ENCODE peak calls at places on chromosome 1, in nine cellular contexts. One of them, this sample, is unnamed.

GRCh38 chr1:107963009-107963408 is 2.0 kb downstream of the VAV3 start:
- DNase-seq in activated naive CD8-positive, alpha-beta T cell treated with anti-CD3 and anti-CD28 coated beads, Interleukin-2, amount 50 U/mL, for 24 hours: no peak
- DNase-seq in HCEC 1CT: no peak
- DNase-seq in hypothalamus: no peak
- DNase-seq in LHCN-M2: peak
- DNase-seq in adrenal gland: no peak
- DNase-seq in activated T-helper 1 cell treated with anti-CD3 and anti-CD28 coated beads, Interleukin-12 subunit alpha, Interleukin-12 subunit beta, Interleukin-2, Interleukin-4 antibody, amounts not matched to agents 30 ng/mL and 10 ng/mL and 1 ng/mL, durations not matched to agents 14 hours and 24 hours and 36 hours: no peak
- DNase-seq in RWPE1: no peak
- DNase-seq in fibroblast of villous mesenchyme: no peak
- DNase-seq in this sample: peak

GRCh38 chr1:155555915-155556314 is 6.7 kb downstream of the ASH1L start:
- DNase-seq in activated naive CD8-positive, alpha-beta T cell treated with anti-CD3 and anti-CD28 coated beads, Interleukin-2, amount 50 U/mL, for 24 hours: no peak
- DNase-seq in HCEC 1CT: no peak
- DNase-seq in hypothalamus: no peak
- DNase-seq in LHCN-M2: no peak
- DNase-seq in adrenal gland: no peak
- DNase-seq in activated T-helper 1 cell treated with anti-CD3 and anti-CD28 coated beads, Interleukin-12 subunit alpha, Interleukin-12 subunit beta, Interleukin-2, Interleukin-4 antibody, amounts not matched to agents 30 ng/mL and 10 ng/mL and 1 ng/mL, durations not matched to agents 14 hours and 24 hours and 36 hours: no peak
- DNase-seq in RWPE1: no peak
- DNase-seq in fibroblast of villous mesenchyme: no peak
- DNase-seq in this sample: no peak

GRCh38 chr1:68081775-68082283 is 31.4 kb upstream of the DIRAS3 start:
- DNase-seq in activated naive CD8-positive, alpha-beta T cell treated with anti-CD3 and anti-CD28 coated beads, Interleukin-2, amount 50 U/mL, for 24 hours: no peak
- DNase-seq in HCEC 1CT: no peak
- DNase-seq in hypothalamus: no peak
- DNase-seq in LHCN-M2: no peak
- DNase-seq in adrenal gland: no peak
- DNase-seq in activated T-helper 1 cell treated with anti-CD3 and anti-CD28 coated beads, Interleukin-12 subunit alpha, Interleukin-12 subunit beta, Interleukin-2, Interleukin-4 antibody, amounts not matched to agents 30 ng/mL and 10 ng/mL and 1 ng/mL, durations not matched to agents 14 hours and 24 hours and 36 hours: no peak
- DNase-seq in RWPE1: no peak
- DNase-seq in fibroblast of villous mesenchyme: no peak
- DNase-seq in this sample: no peak

GRCh38 chr1:117691942-117692341 is 86.1 kb downstream of the TENT5C start:
- DNase-seq in activated naive CD8-positive, alpha-beta T cell treated with anti-CD3 and anti-CD28 coated beads, Interleukin-2, amount 50 U/mL, for 24 hours: no peak
- DNase-seq in HCEC 1CT: no peak
- DNase-seq in hypothalamus: no peak
- DNase-seq in LHCN-M2: no peak
- DNase-seq in adrenal gland: no peak
- DNase-seq in activated T-helper 1 cell treated with anti-CD3 and anti-CD28 coated beads, Interleukin-12 subunit alpha, Interleukin-12 subunit beta, Interleukin-2, Interleukin-4 antibody, amounts not matched to agents 30 ng/mL and 10 ng/mL and 1 ng/mL, durations not matched to agents 14 hours and 24 hours and 36 hours: no peak
- DNase-seq in RWPE1: no peak
- DNase-seq in fibroblast of villous mesenchyme: no peak
- DNase-seq in this sample: no peak

GRCh38 chr1:178726545-178726944 is 1.5 kb downstream of the RALGPS2 start:
- DNase-seq in activated naive CD8-positive, alpha-beta T cell treated with anti-CD3 and anti-CD28 coated beads, Interleukin-2, amount 50 U/mL, for 24 hours: no peak
- DNase-seq in HCEC 1CT: peak
- DNase-seq in hypothalamus: no peak
- DNase-seq in LHCN-M2: no peak
- DNase-seq in adrenal gland: no peak
- DNase-seq in activated T-helper 1 cell treated with anti-CD3 and anti-CD28 coated beads, Interleukin-12 subunit alpha, Interleukin-12 subunit beta, Interleukin-2, Interleukin-4 antibody, amounts not matched to agents 30 ng/mL and 10 ng/mL and 1 ng/mL, durations not matched to agents 14 hours and 24 hours and 36 hours: no peak
- DNase-seq in RWPE1: no peak
- DNase-seq in fibroblast of villous mesenchyme: no peak
- DNase-seq in this sample: no peak

GRCh38 chr1:234235373-234235772 is 137.9 kb upstream of the COA6 start:
- DNase-seq in activated naive CD8-positive, alpha-beta T cell treated with anti-CD3 and anti-CD28 coated beads, Interleukin-2, amount 50 U/mL, for 24 hours: no peak
- DNase-seq in HCEC 1CT: no peak
- DNase-seq in hypothalamus: no peak
- DNase-seq in LHCN-M2: no peak
- DNase-seq in adrenal gland: peak
- DNase-seq in activated T-helper 1 cell treated with anti-CD3 and anti-CD28 coated beads, Interleukin-12 subunit alpha, Interleukin-12 subunit beta, Interleukin-2, Interleukin-4 antibody, amounts not matched to agents 30 ng/mL and 10 ng/mL and 1 ng/mL, durations not matched to agents 14 hours and 24 hours and 36 hours: no peak
- DNase-seq in RWPE1: no peak
- DNase-seq in fibroblast of villous mesenchyme: peak
- DNase-seq in this sample: no peak

GRCh38 chr1:33908344-33908956 is 44.6 kb downstream of the HMGB4 start:
- DNase-seq in activated naive CD8-positive, alpha-beta T cell treated with anti-CD3 and anti-CD28 coated beads, Interleukin-2, amount 50 U/mL, for 24 hours: no peak
- DNase-seq in HCEC 1CT: no peak
- DNase-seq in hypothalamus: no peak
- DNase-seq in LHCN-M2: no peak
- DNase-seq in adrenal gland: no peak
- DNase-seq in activated T-helper 1 cell treated with anti-CD3 and anti-CD28 coated beads, Interleukin-12 subunit alpha, Interleukin-12 subunit beta, Interleukin-2, Interleukin-4 antibody, amounts not matched to agents 30 ng/mL and 10 ng/mL and 1 ng/mL, durations not matched to agents 14 hours and 24 hours and 36 hours: no peak
- DNase-seq in RWPE1: no peak
- DNase-seq in fibroblast of villous mesenchyme: no peak
- DNase-seq in this sample: no peak

GRCh38 chr1:22772054-22772453 is 61.4 kb downstream of the EPHB2 start:
- DNase-seq in activated naive CD8-positive, alpha-beta T cell treated with anti-CD3 and anti-CD28 coated beads, Interleukin-2, amount 50 U/mL, for 24 hours: no peak
- DNase-seq in HCEC 1CT: no peak
- DNase-seq in hypothalamus: no peak
- DNase-seq in LHCN-M2: no peak
- DNase-seq in adrenal gland: no peak
- DNase-seq in activated T-helper 1 cell treated with anti-CD3 and anti-CD28 coated beads, Interleukin-12 subunit alpha, Interleukin-12 subunit beta, Interleukin-2, Interleukin-4 antibody, amounts not matched to agents 30 ng/mL and 10 ng/mL and 1 ng/mL, durations not matched to agents 14 hours and 24 hours and 36 hours: no peak
- DNase-seq in RWPE1: no peak
- DNase-seq in fibroblast of villous mesenchyme: no peak
- DNase-seq in this sample: no peak

GRCh38 chr1:209246660-209247059 is 336.9 kb upstream of the CAMK1G start:
- DNase-seq in activated naive CD8-positive, alpha-beta T cell treated with anti-CD3 and anti-CD28 coated beads, Interleukin-2, amount 50 U/mL, for 24 hours: no peak
- DNase-seq in HCEC 1CT: peak
- DNase-seq in hypothalamus: no peak
- DNase-seq in LHCN-M2: peak
- DNase-seq in adrenal gland: no peak
- DNase-seq in activated T-helper 1 cell treated with anti-CD3 and anti-CD28 coated beads, Interleukin-12 subunit alpha, Interleukin-12 subunit beta, Interleukin-2, Interleukin-4 antibody, amounts not matched to agents 30 ng/mL and 10 ng/mL and 1 ng/mL, durations not matched to agents 14 hours and 24 hours and 36 hours: no peak
- DNase-seq in RWPE1: no peak
- DNase-seq in fibroblast of villous mesenchyme: no peak
- DNase-seq in this sample: no peak

GRCh38 chr1:100622966-100623762 is 85.2 kb downstream of the GPR88 start:
- DNase-seq in activated naive CD8-positive, alpha-beta T cell treated with anti-CD3 and anti-CD28 coated beads, Interleukin-2, amount 50 U/mL, for 24 hours: no peak
- DNase-seq in HCEC 1CT: peak
- DNase-seq in hypothalamus: no peak
- DNase-seq in LHCN-M2: peak
- DNase-seq in adrenal gland: no peak
- DNase-seq in activated T-helper 1 cell treated with anti-CD3 and anti-CD28 coated beads, Interleukin-12 subunit alpha, Interleukin-12 subunit beta, Interleukin-2, Interleukin-4 antibody, amounts not matched to agents 30 ng/mL and 10 ng/mL and 1 ng/mL, durations not matched to agents 14 hours and 24 hours and 36 hours: no peak
- DNase-seq in RWPE1: no peak
- DNase-seq in fibroblast of villous mesenchyme: peak
- DNase-seq in this sample: no peak

GRCh38 chr1:93579891-93580290 is 101.7 kb downstream of the BCAR3 start:
- DNase-seq in activated naive CD8-positive, alpha-beta T cell treated with anti-CD3 and anti-CD28 coated beads, Interleukin-2, amount 50 U/mL, for 24 hours: no peak
- DNase-seq in HCEC 1CT: peak
- DNase-seq in hypothalamus: no peak
- DNase-seq in LHCN-M2: peak
- DNase-seq in adrenal gland: peak
- DNase-seq in activated T-helper 1 cell treated with anti-CD3 and anti-CD28 coated beads, Interleukin-12 subunit alpha, Interleukin-12 subunit beta, Interleukin-2, Interleukin-4 antibody, amounts not matched to agents 30 ng/mL and 10 ng/mL and 1 ng/mL, durations not matched to agents 14 hours and 24 hours and 36 hours: no peak
- DNase-seq in RWPE1: no peak
- DNase-seq in fibroblast of villous mesenchyme: peak
- DNase-seq in this sample: no peak

GRCh38 chr1:21663251-21663950 is 5.8 kb downstream of the RAP1GAP start:
- DNase-seq in activated naive CD8-positive, alpha-beta T cell treated with anti-CD3 and anti-CD28 coated beads, Interleukin-2, amount 50 U/mL, for 24 hours: no peak
- DNase-seq in HCEC 1CT: no peak
- DNase-seq in hypothalamus: no peak
- DNase-seq in LHCN-M2: no peak
- DNase-seq in adrenal gland: peak
- DNase-seq in activated T-helper 1 cell treated with anti-CD3 and anti-CD28 coated beads, Interleukin-12 subunit alpha, Interleukin-12 subunit beta, Interleukin-2, Interleukin-4 antibody, amounts not matched to agents 30 ng/mL and 10 ng/mL and 1 ng/mL, durations not matched to agents 14 hours and 24 hours and 36 hours: no peak
- DNase-seq in RWPE1: no peak
- DNase-seq in fibroblast of villous mesenchyme: no peak
- DNase-seq in this sample: no peak

GRCh38 chr1:17244826-17245740 is 3.8 kb upstream of the PADI3 start:
- DNase-seq in activated naive CD8-positive, alpha-beta T cell treated with anti-CD3 and anti-CD28 coated beads, Interleukin-2, amount 50 U/mL, for 24 hours: no peak
- DNase-seq in HCEC 1CT: no peak
- DNase-seq in hypothalamus: no peak
- DNase-seq in LHCN-M2: peak
- DNase-seq in adrenal gland: no peak
- DNase-seq in activated T-helper 1 cell treated with anti-CD3 and anti-CD28 coated beads, Interleukin-12 subunit alpha, Interleukin-12 subunit beta, Interleukin-2, Interleukin-4 antibody, amounts not matched to agents 30 ng/mL and 10 ng/mL and 1 ng/mL, durations not matched to agents 14 hours and 24 hours and 36 hours: no peak
- DNase-seq in RWPE1: peak
- DNase-seq in fibroblast of villous mesenchyme: no peak
- DNase-seq in this sample: no peak

GRCh38 chr1:8070381-8070811 is 44.3 kb upstream of the ERRFI1 start:
- DNase-seq in activated naive CD8-positive, alpha-beta T cell treated with anti-CD3 and anti-CD28 coated beads, Interleukin-2, amount 50 U/mL, for 24 hours: no peak
- DNase-seq in HCEC 1CT: no peak
- DNase-seq in hypothalamus: no peak
- DNase-seq in LHCN-M2: peak
- DNase-seq in adrenal gland: no peak
- DNase-seq in activated T-helper 1 cell treated with anti-CD3 and anti-CD28 coated beads, Interleukin-12 subunit alpha, Interleukin-12 subunit beta, Interleukin-2, Interleukin-4 antibody, amounts not matched to agents 30 ng/mL and 10 ng/mL and 1 ng/mL, durations not matched to agents 14 hours and 24 hours and 36 hours: no peak
- DNase-seq in RWPE1: no peak
- DNase-seq in fibroblast of villous mesenchyme: no peak
- DNase-seq in this sample: no peak

GRCh38 chr1:245160288-245160687 is 5.5 kb downstream of the KIF26B start:
- DNase-seq in activated naive CD8-positive, alpha-beta T cell treated with anti-CD3 and anti-CD28 coated beads, Interleukin-2, amount 50 U/mL, for 24 hours: no peak
- DNase-seq in HCEC 1CT: no peak
- DNase-seq in hypothalamus: no peak
- DNase-seq in LHCN-M2: no peak
- DNase-seq in adrenal gland: no peak
- DNase-seq in activated T-helper 1 cell treated with anti-CD3 and anti-CD28 coated beads, Interleukin-12 subunit alpha, Interleukin-12 subunit beta, Interleukin-2, Interleukin-4 antibody, amounts not matched to agents 30 ng/mL and 10 ng/mL and 1 ng/mL, durations not matched to agents 14 hours and 24 hours and 36 hours: no peak
- DNase-seq in RWPE1: no peak
- DNase-seq in fibroblast of villous mesenchyme: peak
- DNase-seq in this sample: no peak

GRCh38 chr1:67367370-67368345 is 60.0 kb downstream of the IL12RB2 start:
- DNase-seq in activated naive CD8-positive, alpha-beta T cell treated with anti-CD3 and anti-CD28 coated beads, Interleukin-2, amount 50 U/mL, for 24 hours: no peak
- DNase-seq in HCEC 1CT: no peak
- DNase-seq in hypothalamus: no peak
- DNase-seq in LHCN-M2: peak
- DNase-seq in adrenal gland: peak
- DNase-seq in activated T-helper 1 cell treated with anti-CD3 and anti-CD28 coated beads, Interleukin-12 subunit alpha, Interleukin-12 subunit beta, Interleukin-2, Interleukin-4 antibody, amounts not matched to agents 30 ng/mL and 10 ng/mL and 1 ng/mL, durations not matched to agents 14 hours and 24 hours and 36 hours: no peak
- DNase-seq in RWPE1: no peak
- DNase-seq in fibroblast of villous mesenchyme: peak
- DNase-seq in this sample: no peak

GRCh38 chr1:77031101-77031662 is 163.9 kb downstream of the ST6GALNAC5 start:
- DNase-seq in activated naive CD8-positive, alpha-beta T cell treated with anti-CD3 and anti-CD28 coated beads, Interleukin-2, amount 50 U/mL, for 24 hours: no peak
- DNase-seq in HCEC 1CT: peak
- DNase-seq in hypothalamus: no peak
- DNase-seq in LHCN-M2: peak
- DNase-seq in adrenal gland: no peak
- DNase-seq in activated T-helper 1 cell treated with anti-CD3 and anti-CD28 coated beads, Interleukin-12 subunit alpha, Interleukin-12 subunit beta, Interleukin-2, Interleukin-4 antibody, amounts not matched to agents 30 ng/mL and 10 ng/mL and 1 ng/mL, durations not matched to agents 14 hours and 24 hours and 36 hours: no peak
- DNase-seq in RWPE1: peak
- DNase-seq in fibroblast of villous mesenchyme: peak
- DNase-seq in this sample: no peak

GRCh38 chr1:177925006-177925405 is 44.9 kb downstream of the SEC16B start:
- DNase-seq in activated naive CD8-positive, alpha-beta T cell treated with anti-CD3 and anti-CD28 coated beads, Interleukin-2, amount 50 U/mL, for 24 hours: no peak
- DNase-seq in HCEC 1CT: peak
- DNase-seq in hypothalamus: no peak
- DNase-seq in LHCN-M2: peak
- DNase-seq in adrenal gland: no peak
- DNase-seq in activated T-helper 1 cell treated with anti-CD3 and anti-CD28 coated beads, Interleukin-12 subunit alpha, Interleukin-12 subunit beta, Interleukin-2, Interleukin-4 antibody, amounts not matched to agents 30 ng/mL and 10 ng/mL and 1 ng/mL, durations not matched to agents 14 hours and 24 hours and 36 hours: no peak
- DNase-seq in RWPE1: no peak
- DNase-seq in fibroblast of villous mesenchyme: peak
- DNase-seq in this sample: no peak

GRCh38 chr1:145720878-145721671 is 1.8 kb downstream of the CD160 start:
- DNase-seq in activated naive CD8-positive, alpha-beta T cell treated with anti-CD3 and anti-CD28 coated beads, Interleukin-2, amount 50 U/mL, for 24 hours: peak
- DNase-seq in HCEC 1CT: peak
- DNase-seq in hypothalamus: peak
- DNase-seq in LHCN-M2: peak
- DNase-seq in adrenal gland: peak
- DNase-seq in activated T-helper 1 cell treated with anti-CD3 and anti-CD28 coated beads, Interleukin-12 subunit alpha, Interleukin-12 subunit beta, Interleukin-2, Interleukin-4 antibody, amounts not matched to agents 30 ng/mL and 10 ng/mL and 1 ng/mL, durations not matched to agents 14 hours and 24 hours and 36 hours: peak
- DNase-seq in RWPE1: peak
- DNase-seq in fibroblast of villous mesenchyme: peak
- DNase-seq in this sample: peak

GRCh38 chr1:235206533-235207201 is 45.6 kb upstream of the RBM34 start:
- DNase-seq in activated naive CD8-positive, alpha-beta T cell treated with anti-CD3 and anti-CD28 coated beads, Interleukin-2, amount 50 U/mL, for 24 hours: no peak
- DNase-seq in HCEC 1CT: no peak
- DNase-seq in hypothalamus: no peak
- DNase-seq in LHCN-M2: peak
- DNase-seq in adrenal gland: no peak
- DNase-seq in activated T-helper 1 cell treated with anti-CD3 and anti-CD28 coated beads, Interleukin-12 subunit alpha, Interleukin-12 subunit beta, Interleukin-2, Interleukin-4 antibody, amounts not matched to agents 30 ng/mL and 10 ng/mL and 1 ng/mL, durations not matched to agents 14 hours and 24 hours and 36 hours: no peak
- DNase-seq in RWPE1: no peak
- DNase-seq in fibroblast of villous mesenchyme: no peak
- DNase-seq in this sample: peak

GRCh38 chr1:90841477-90841876 is 124.4 kb upstream of the BARHL2 start:
- DNase-seq in activated naive CD8-positive, alpha-beta T cell treated with anti-CD3 and anti-CD28 coated beads, Interleukin-2, amount 50 U/mL, for 24 hours: no peak
- DNase-seq in HCEC 1CT: no peak
- DNase-seq in hypothalamus: no peak
- DNase-seq in LHCN-M2: no peak
- DNase-seq in adrenal gland: no peak
- DNase-seq in activated T-helper 1 cell treated with anti-CD3 and anti-CD28 coated beads, Interleukin-12 subunit alpha, Interleukin-12 subunit beta, Interleukin-2, Interleukin-4 antibody, amounts not matched to agents 30 ng/mL and 10 ng/mL and 1 ng/mL, durations not matched to agents 14 hours and 24 hours and 36 hours: no peak
- DNase-seq in RWPE1: no peak
- DNase-seq in fibroblast of villous mesenchyme: no peak
- DNase-seq in this sample: no peak

GRCh38 chr1:70134148-70134547 is 71.2 kb downstream of the LRRC40 start:
- DNase-seq in activated naive CD8-positive, alpha-beta T cell treated with anti-CD3 and anti-CD28 coated beads, Interleukin-2, amount 50 U/mL, for 24 hours: no peak
- DNase-seq in HCEC 1CT: peak
- DNase-seq in hypothalamus: no peak
- DNase-seq in LHCN-M2: peak
- DNase-seq in adrenal gland: peak
- DNase-seq in activated T-helper 1 cell treated with anti-CD3 and anti-CD28 coated beads, Interleukin-12 subunit alpha, Interleukin-12 subunit beta, Interleukin-2, Interleukin-4 antibody, amounts not matched to agents 30 ng/mL and 10 ng/mL and 1 ng/mL, durations not matched to agents 14 hours and 24 hours and 36 hours: no peak
- DNase-seq in RWPE1: no peak
- DNase-seq in fibroblast of villous mesenchyme: peak
- DNase-seq in this sample: no peak

GRCh38 chr1:216794541-216795055 is 71.4 kb upstream of the ESRRG start:
- DNase-seq in activated naive CD8-positive, alpha-beta T cell treated with anti-CD3 and anti-CD28 coated beads, Interleukin-2, amount 50 U/mL, for 24 hours: no peak
- DNase-seq in HCEC 1CT: no peak
- DNase-seq in hypothalamus: no peak
- DNase-seq in LHCN-M2: no peak
- DNase-seq in adrenal gland: no peak
- DNase-seq in activated T-helper 1 cell treated with anti-CD3 and anti-CD28 coated beads, Interleukin-12 subunit alpha, Interleukin-12 subunit beta, Interleukin-2, Interleukin-4 antibody, amounts not matched to agents 30 ng/mL and 10 ng/mL and 1 ng/mL, durations not matched to agents 14 hours and 24 hours and 36 hours: no peak
- DNase-seq in RWPE1: no peak
- DNase-seq in fibroblast of villous mesenchyme: no peak
- DNase-seq in this sample: no peak

GRCh38 chr1:164707868-164708331 is 148.9 kb downstream of the PBX1 start:
- DNase-seq in activated naive CD8-positive, alpha-beta T cell treated with anti-CD3 and anti-CD28 coated beads, Interleukin-2, amount 50 U/mL, for 24 hours: no peak
- DNase-seq in HCEC 1CT: peak
- DNase-seq in hypothalamus: no peak
- DNase-seq in LHCN-M2: peak
- DNase-seq in adrenal gland: peak
- DNase-seq in activated T-helper 1 cell treated with anti-CD3 and anti-CD28 coated beads, Interleukin-12 subunit alpha, Interleukin-12 subunit beta, Interleukin-2, Interleukin-4 antibody, amounts not matched to agents 30 ng/mL and 10 ng/mL and 1 ng/mL, durations not matched to agents 14 hours and 24 hours and 36 hours: no peak
- DNase-seq in RWPE1: no peak
- DNase-seq in fibroblast of villous mesenchyme: peak
- DNase-seq in this sample: no peak

This sample was measured in DND-41.